ENCODE peak calls at places on chromosomes 7 and 10, in six cellular contexts. X is kidney, H is brain microvascular endothelial cell, S is adrenal gland, Q is AG04450, O is tibial nerve. W is an unnamed sample.

GRCh38 chr7:42734568-42734967 is 177.3 kb downstream of the C7orf25 start:
- DNase-seq in X (no peak), Q (no peak), O (no peak), H (peak), S (no peak), W (peak)

GRCh38 chr10:43287056-43288007 is 20.5 kb upstream of the RASGEF1A start:
- DNase-seq in S (no peak), Q (no peak), X (peak), H (no peak), O (no peak), W (no peak)

GRCh38 chr10:48383393-48383792 is 76.9 kb downstream of the MAPK8 start:
- DNase-seq in X (no peak), H (no peak), Q (no peak), O (no peak), S (no peak), W (no peak)

GRCh38 chr7:151447312-151447711 is 7.4 kb upstream of the CRYGN start:
- DNase-seq in S (no peak), X (no peak), Q (no peak), O (no peak), H (no peak), W (no peak)

GRCh38 chr10:62992145-62992721 is 140.9 kb upstream of the NRBF2 start:
- DNase-seq in H (peak), Q (no peak), O (peak), S (no peak), X (no peak), W (peak)

GRCh38 chr7:137978464-137979237 is 23.2 kb downstream of the CREB3L2 start:
- DNase-seq in S (peak), X (peak), H (peak), O (peak), Q (peak), W (peak)

GRCh38 chr10:33706191-33706590 is 371.7 kb upstream of the NRP1 start:
- DNase-seq in O (peak), Q (peak), X (no peak), H (peak), S (no peak), W (peak)

GRCh38 chr7:85094046-85094720 is 92.7 kb downstream of the SEMA3D start:
- DNase-seq in X (no peak), H (no peak), O (peak), Q (no peak), S (no peak), W (no peak)

GRCh38 chr10:58641095-58641531 is 128.4 kb downstream of the BICC1 start:
- DNase-seq in H (peak), S (peak), X (no peak), O (no peak), Q (peak), W (peak)

GRCh38 chr10:6402349-6402709 is 177.7 kb downstream of the PRKCQ start:
- DNase-seq in O (no peak), H (no peak), Q (no peak), S (no peak), X (no peak), W (no peak)

GRCh38 chr7:5755704-5756131 is 25.7 kb downstream of the RNF216 start:
- DNase-seq in O (no peak), H (no peak), S (no peak), Q (peak), X (no peak), W (peak)

GRCh38 chr10:36141786-36142560 is 499.9 kb upstream of the FZD8 start:
- DNase-seq in H (no peak), S (no peak), O (no peak), X (no peak), Q (no peak), W (no peak)

DNA sequence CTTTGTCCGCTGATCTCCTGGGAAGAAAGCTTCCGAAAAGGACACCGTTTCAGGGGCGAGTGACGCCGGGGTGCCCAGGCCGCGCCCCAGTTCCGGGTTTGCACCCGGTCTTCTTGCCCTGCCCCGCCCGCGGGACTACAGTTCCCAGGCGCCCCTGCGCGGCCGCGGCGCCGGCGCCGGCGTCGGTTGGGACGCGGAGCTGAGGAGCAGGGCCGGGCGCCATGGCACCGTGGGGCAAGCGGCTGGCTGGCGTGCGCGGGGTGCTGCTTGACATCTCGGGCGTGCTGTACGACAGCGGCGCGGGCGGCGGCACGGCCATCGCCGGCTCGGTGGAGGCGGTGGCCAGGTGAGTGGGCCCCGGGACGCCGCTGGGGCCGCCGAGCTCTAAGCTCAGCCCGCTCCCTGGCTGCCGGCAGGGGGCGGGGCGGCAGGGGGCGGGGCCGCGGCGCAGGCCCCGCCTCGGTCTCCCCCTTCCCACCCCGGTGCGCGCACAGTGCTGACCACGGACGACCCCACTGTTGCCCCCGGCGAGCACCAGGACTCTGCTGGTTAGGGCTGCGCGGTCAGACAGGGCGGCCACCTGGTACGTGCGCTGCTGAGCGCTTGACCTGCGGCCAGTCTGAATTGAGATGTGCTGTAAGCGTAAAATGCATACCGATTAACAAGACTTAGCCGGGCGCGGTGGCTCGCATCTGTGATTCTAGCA is at the start of gene LHPP:
- DNase-seq in S (peak), O (peak), Q (peak), H (peak), X (peak), W (peak)
- TF ChIP-seq CTCF in S (peak), O (peak), Q (no peak), H (no peak), X (peak), W (peak)

DNA sequence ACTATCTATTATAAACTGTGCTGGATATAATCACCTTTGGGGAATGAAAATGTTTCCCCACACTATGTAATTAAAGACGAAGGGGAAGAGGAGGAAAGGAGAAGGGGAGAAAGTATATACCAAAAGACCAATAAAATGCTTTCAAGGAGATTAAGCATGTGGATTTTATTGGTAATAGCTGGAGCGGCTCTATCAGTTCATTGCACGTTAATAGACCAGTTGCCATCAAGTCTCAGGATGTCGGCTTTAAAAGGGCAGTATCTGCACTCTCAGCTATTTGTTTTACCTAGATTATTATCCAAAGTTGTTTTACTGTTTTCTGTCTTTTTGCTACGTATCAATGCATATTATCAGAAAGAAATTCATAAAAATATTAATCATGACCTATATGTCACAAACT is 9.0 kb downstream of the ETV1 start:
- DNase-seq in Q (no peak), O (no peak), S (no peak), H (no peak), X (no peak), W (no peak)
- H3K4me3 ChIP-seq in Q (no peak), O (no peak), S (no peak), H (no peak), X (no peak), W (no peak)

GRCh38 chr7:79341902-79342301 is 111.6 kb downstream of the MAGI2 start:
- DNase-seq in Q (no peak), S (no peak), X (no peak), H (no peak), O (no peak), W (no peak)
- TF ChIP-seq CTCF in Q (no peak), S (no peak), X (no peak), H (no peak), O (no peak), W (peak)

DNA sequence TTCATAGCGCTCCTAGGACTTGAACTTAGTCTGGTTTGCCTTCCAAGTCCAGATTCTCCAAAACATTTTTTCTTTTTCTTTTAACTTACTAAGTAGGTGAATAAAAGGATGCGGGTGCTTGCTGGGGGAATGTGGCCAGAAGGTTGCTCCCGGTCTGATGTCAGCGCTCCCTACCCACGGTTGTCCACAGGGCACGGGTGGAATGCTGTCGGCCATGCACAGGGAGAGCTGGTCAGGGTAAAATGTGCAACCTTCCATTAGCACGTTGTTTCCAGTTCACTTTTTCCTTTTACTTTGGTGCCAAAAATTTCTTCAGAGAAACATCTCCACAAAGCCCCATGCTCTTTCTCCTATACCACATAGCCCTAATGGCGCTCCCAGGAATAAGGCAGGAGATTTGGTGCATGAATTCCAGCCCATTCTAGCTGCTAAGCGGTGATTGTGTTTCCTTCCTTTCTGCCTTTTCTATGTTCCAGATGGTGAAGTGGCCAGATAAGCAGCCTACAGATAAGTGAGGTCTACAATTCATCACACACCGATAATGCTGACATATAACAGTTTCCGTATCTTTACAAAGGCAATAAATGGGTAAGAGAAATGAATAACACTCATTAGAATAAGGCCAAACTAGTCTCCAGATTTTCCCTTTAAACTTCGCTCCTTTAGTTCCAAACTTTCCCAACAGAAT is 138.2 kb upstream of the FGFR2 start:
- DNase-seq in Q (no peak), H (no peak), O (no peak), S (no peak), X (no peak), W (no peak)
- H3K4me3 ChIP-seq in Q (no peak), H (no peak), O (no peak), S (no peak), X (no peak), W (no peak)

GRCh38 chr7:127591189-127591588 is 2.3 kb upstream of the FSCN3 start:
- DNase-seq in O (no peak), H (no peak), S (no peak), X (no peak), Q (no peak), W (no peak)

GRCh38 chr7:127588019-127588696 is at the start of gene ARF5:
- DNase-seq in X (peak), S (peak), Q (peak), O (peak), H (peak), W (peak)

GRCh38 chr7:127589901-127590300 is 1.7 kb downstream of the ARF5 start:
- DNase-seq in H (no peak), X (no peak), O (no peak), S (no peak), Q (no peak), W (no peak)

GRCh38 chr7:127587663-127588018 is 570 bp upstream of the ARF5 start:
- DNase-seq in H (no peak), O (no peak), X (peak), S (peak), Q (no peak), W (no peak)

GRCh38 chr7:127588697-127589482 is 679 bp downstream of the ARF5 start:
- DNase-seq in H (peak), Q (peak), X (peak), S (peak), O (peak), W (peak)
- TF ChIP-seq CTCF in H (peak), Q (peak), X (peak), S (no peak), O (peak), W (peak)

GRCh38 chr7:133411402-133411801 is 158.5 kb downstream of the EXOC4 start:
- DNase-seq in O (no peak), S (no peak), X (no peak), Q (no peak), H (no peak), W (no peak)

GRCh38 chr7:133412942-133413341 is 160.1 kb downstream of the EXOC4 start:
- DNase-seq in Q (no peak), S (no peak), O (no peak), H (no peak), X (no peak), W (no peak)

GRCh38 chr7:133409421-133409820 is 156.5 kb downstream of the EXOC4 start:
- DNase-seq in X (no peak), S (no peak), Q (no peak), H (no peak), O (no peak), W (no peak)

GRCh38 chr7:133408212-133408611 is 155.3 kb downstream of the EXOC4 start:
- DNase-seq in O (no peak), S (no peak), H (no peak), X (no peak), Q (no peak), W (no peak)
- H3K4me3 ChIP-seq in O (no peak), S (no peak), H (no peak), X (no peak), Q (no peak), W (no peak)

DNA sequence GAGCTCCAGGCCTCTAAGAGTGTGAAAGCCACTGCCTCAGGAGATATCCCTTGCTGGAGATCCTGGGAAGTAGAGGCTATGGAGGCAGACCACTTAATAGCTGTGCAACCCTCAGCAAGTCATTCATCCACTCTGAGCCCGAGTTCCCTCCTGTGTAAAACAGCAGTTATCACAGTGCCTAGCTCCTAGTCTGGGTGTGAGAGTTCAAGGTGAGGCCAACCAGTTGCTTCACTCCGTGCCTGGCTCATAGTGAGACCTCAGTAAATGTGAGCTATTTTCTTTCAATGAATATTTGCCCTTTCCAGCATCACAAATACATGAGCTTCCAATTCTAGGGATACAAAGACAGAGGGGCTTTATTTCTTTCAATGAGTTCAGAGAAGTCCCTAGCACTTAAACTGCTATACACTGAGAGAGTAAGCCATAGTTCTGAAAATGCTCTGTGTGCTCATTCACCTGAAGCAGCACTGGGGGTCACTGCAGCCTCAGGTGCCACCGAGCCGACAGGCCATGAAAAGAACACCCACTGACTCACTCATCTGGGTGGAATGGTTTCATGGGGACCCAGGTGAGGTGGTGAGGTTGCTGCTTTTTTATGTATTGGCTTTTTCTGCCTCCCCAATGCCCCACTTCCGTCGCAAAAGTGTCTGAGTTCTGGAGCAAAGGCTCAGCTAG is 259.8 kb downstream of the KCNMA1 start:
- DNase-seq in O (no peak), H (no peak), S (no peak), X (no peak), Q (no peak), W (no peak)
- TF ChIP-seq CTCF in O (no peak), H (no peak), S (no peak), X (peak), Q (no peak), W (no peak)

W was measured in astrocyte of the spinal cord.